ENCODE peak calls at places on chromosome 22, in five cellular contexts. L, G, Q, B and W are unnamed samples.

GRCh38 chr22:22894740-22895731 is 7.4 kb downstream of the IGLL5 start:
- DNase-seq in G (no peak), Q (no peak), L (no peak), B (no peak), W (no peak)

GRCh38 chr22:44724859-44725258 is 22.9 kb downstream of the PRR5 start:
- DNase-seq in Q (no peak), B (no peak), L (no peak), G (no peak), W (no peak)

GRCh38 chr22:22519591-22519990 is 479 bp downstream of the ZNF280A start:
- DNase-seq in L (no peak), B (no peak), G (no peak), Q (no peak), W (no peak)

GRCh38 chr22:19579880-19580279 is 55.7 kb upstream of the CLDN5 start:
- DNase-seq in L (peak), B (no peak), Q (no peak), G (no peak), W (no peak)

GRCh38 chr22:25668437-25668836 is 73.6 kb upstream of the MYO18B start:
- DNase-seq in B (no peak), Q (no peak), G (peak), L (no peak), W (no peak)

GRCh38 chr22:50252081-50253045 is 1.3 kb upstream of the HDAC10 start:
- DNase-seq in L (peak), G (peak), Q (peak), B (no peak), W (peak)

GRCh38 chr22:47929073-47929472 is 1166.6 kb downstream of the TBC1D22A start:
- DNase-seq in L (no peak), B (no peak), G (no peak), Q (no peak), W (no peak)

GRCh38 chr22:45319319-45319675 is 9.6 kb downstream of the FAM118A start:
- DNase-seq in L (no peak), B (no peak), Q (no peak), G (no peak), W (no peak)

GRCh38 chr22:49047461-49047860 is 780.2 kb downstream of the BRD1 start:
- DNase-seq in Q (no peak), L (no peak), B (no peak), G (no peak), W (no peak)

GRCh38 chr22:43066844-43067385 is 22.3 kb downstream of the TTLL1 start:
- DNase-seq in B (no peak), L (no peak), Q (no peak), G (peak), W (no peak)

GRCh38 chr22:45885941-45886395 is 91.0 kb downstream of the WNT7B start:
- DNase-seq in Q (peak), B (no peak), L (no peak), G (no peak), W (no peak)

GRCh38 chr22:44975444-44976262 is 34.2 kb downstream of the PHF21B start:
- DNase-seq in B (no peak), Q (no peak), L (peak), G (peak), W (peak)